ENCODE peak calls at places on chromosome 9, in eight cellular contexts. B is head of caudate nucleus, H is T47D, E is NCI-H1417, U is NCI-H1105, O is NCI-H1694 treated with DMSO at 0.1 percent for 48 hours, I is NCI-H2081, W is neuronal stem cell. L is an unnamed sample.
A peak's percentile ranks its signal among the peaks of the same experiment; 100 is the strongest.

GRCh38 chr9:131480258-131480657 is 22.5 kb upstream of the POMT1 start:
- DNase-seq in E (no peak), W (no peak), U (no peak), O (no peak), B (no peak), I (no peak), H (no peak), L (no peak)

GRCh38 chr9:93652604-93653592 is 76.5 kb downstream of the PHF2 start:
- DNase-seq in I (no peak), W (no peak), O (no peak), E (no peak), B (no peak), U (no peak), H (no peak), L (no peak)

GRCh38 chr9:130465383-130466096 is 20.8 kb downstream of the ASS1 start:
- DNase-seq in W (peak; percentile 67), B (no peak), U (no peak), H (no peak), I (no peak), O (no peak), E (no peak), L (no peak)

GRCh38 chr9:81861644-81862043 is 66.6 kb upstream of the SPATA31D4 start:
- DNase-seq in I (no peak), E (no peak), B (no peak), U (no peak), H (no peak), W (no peak), O (no peak), L (no peak)

GRCh38 chr9:108671156-108671555 is 184.6 kb downstream of the ACTL7B start:
- DNase-seq in B (no peak), E (no peak), U (no peak), O (no peak), H (peak; percentile 39), I (no peak), W (peak; percentile 12), L (no peak)

GRCh38 chr9:37903831-37904646 is at the start of gene SLC25A51:
- DNase-seq in W (peak; percentile 93), U (peak; percentile 88), I (peak; percentile 97), H (peak; percentile 88), E (peak; percentile 91), B (peak; percentile 91), O (peak; percentile 92), L (peak; percentile 92)

GRCh38 chr9:100090880-100091279 is 7.9 kb downstream of the ERP44 start:
- DNase-seq in U (no peak), I (no peak), H (no peak), B (no peak), O (no peak), W (no peak), E (no peak), L (no peak)

GRCh38 chr9:37618817-37619216 is 26.4 kb upstream of the TOMM5 start:
- DNase-seq in I (peak; percentile 16), E (no peak), W (no peak), U (no peak), B (no peak), O (no peak), H (no peak), L (no peak)

GRCh38 chr9:74666625-74667316 is 169.6 kb downstream of the RORB start:
- DNase-seq in I (no peak), U (no peak), O (no peak), W (no peak), E (no peak), B (no peak), H (no peak), L (no peak)

GRCh38 chr9:132008871-132009812 is 70.5 kb downstream of the MED27 start:
- DNase-seq in E (no peak), W (no peak), U (no peak), I (peak; percentile 45), O (no peak), H (no peak), B (no peak), L (no peak)

GRCh38 chr9:98807070-98807810 is at the start of gene GALNT12:
- DNase-seq in I (peak; percentile 40), W (no peak), B (peak; percentile 52), O (peak; percentile 8), H (no peak), E (no peak), U (peak; percentile 40), L (peak; percentile 39)

GRCh38 chr9:110714314-110714713 is 45.7 kb downstream of the MUSK start:
- DNase-seq in U (no peak), O (no peak), W (no peak), H (peak; percentile 39), I (no peak), B (no peak), E (peak; percentile 59), L (no peak)

GRCh38 chr9:126386088-126386487 is 59.5 kb downstream of the MVB12B start:
- DNase-seq in O (no peak), E (no peak), U (no peak), I (no peak), W (no peak), H (peak; percentile 64), B (peak; percentile 64), L (peak; percentile 21)

GRCh38 chr9:115591584-115591984 is 473.6 kb upstream of the TNC start:
- DNase-seq in E (peak; percentile 71), H (peak; percentile 39), I (peak; percentile 92), B (peak; percentile 13), O (peak; percentile 78), U (peak; percentile 83), W (peak; percentile 69), L (peak; percentile 72)

GRCh38 chr9:98796364-98797101 is at the start of gene ANKS6:
- DNase-seq in W (peak; percentile 85), H (no peak), O (peak; percentile 31), B (peak; percentile 77), I (peak; percentile 69), U (peak; percentile 39), E (peak; percentile 0), L (peak; percentile 73)

GRCh38 chr9:81848472-81848871 is 79.8 kb upstream of the SPATA31D4 start:
- DNase-seq in B (no peak), E (no peak), H (no peak), U (no peak), W (no peak), I (peak; percentile 9), O (no peak), L (no peak)